ENCODE peak calls at places on chromosome 5, in ten cellular contexts. F is Panc1; K is astrocyte; B is effector memory CD4-positive, alpha-beta T cell; D is iPS DF 6.9; R is SJSA1; L is retinal pigment epithelial cell; U is fibroblast of lung; Y is vagina; I is tibial artery. X is an unnamed sample.

GRCh38 chr5:179836225-179837019 is 15.7 kb downstream of the SQSTM1 start:
- DNase-seq in F (no peak), K (peak; percentile 25), B (peak; percentile 43), D (no peak), R (no peak), L (no peak), U (peak; percentile 41), Y (no peak), I (no peak), X (no peak)

GRCh38 chr5:58986281-58986680 is 403.4 kb downstream of the RAB3C start:
- DNase-seq in F (no peak), K (no peak), B (no peak), D (no peak), R (no peak), L (no peak), U (no peak), Y (no peak), I (no peak), X (no peak)

GRCh38 chr5:167899490-167899889 is 392.0 kb upstream of the WWC1 start:
- DNase-seq in F (no peak), K (peak; percentile 85), B (no peak), D (no peak), R (no peak), L (no peak), U (peak; percentile 87), Y (no peak), I (no peak), X (peak; percentile 66)

GRCh38 chr5:174624754-174625506 is 99.5 kb upstream of the MSX2 start:
- DNase-seq in F (no peak), K (no peak), B (no peak), D (no peak), R (no peak), L (no peak), U (no peak), Y (no peak), I (no peak), X (peak; percentile 18)

GRCh38 chr5:132475531-132475930 is 15.0 kb downstream of the IRF1 start:
- DNase-seq in F (no peak), K (no peak), B (no peak), D (no peak), R (no peak), L (no peak), U (no peak), Y (no peak), I (peak; percentile 20), X (no peak)

GRCh38 chr5:83608122-83608521 is 112.5 kb downstream of the HAPLN1 start:
- DNase-seq in F (no peak), K (peak; percentile 45), B (no peak), D (peak; percentile 48), R (peak; percentile 48), L (peak; percentile 14), U (peak; percentile 63), Y (no peak), I (no peak), X (peak; percentile 66)

GRCh38 chr5:3261081-3261480 is 334.6 kb upstream of the IRX1 start:
- DNase-seq in F (no peak), K (no peak), B (no peak), D (no peak), R (peak; percentile 30), L (no peak), U (no peak), Y (no peak), I (no peak), X (no peak)

GRCh38 chr5:168651654-168652053 is 72.5 kb upstream of the PANK3 start:
- DNase-seq in F (no peak), K (peak; percentile 83), B (no peak), D (no peak), R (peak; percentile 71), L (no peak), U (peak; percentile 85), Y (no peak), I (no peak), X (peak; percentile 94)

GRCh38 chr5:124742983-124743533 is 3.4 kb downstream of the ZNF608 start:
- DNase-seq in F (no peak), K (peak; percentile 94), B (no peak), D (no peak), R (peak; percentile 84), L (peak; percentile 83), U (peak; percentile 96), Y (no peak), I (no peak), X (peak; percentile 84)

GRCh38 chr5:141941779-141942178 is 16.2 kb downstream of the PCDH12 start:
- DNase-seq in F (no peak), K (no peak), B (no peak), D (no peak), R (no peak), L (no peak), U (no peak), Y (no peak), I (no peak), X (no peak)

GRCh38 chr5:7849531-7850240 is 1.2 kb downstream of the CFAP90 start:
- DNase-seq in F (no peak), K (no peak), B (no peak), D (peak; percentile 25), R (no peak), L (no peak), U (no peak), Y (no peak), I (no peak), X (no peak)

DNA sequence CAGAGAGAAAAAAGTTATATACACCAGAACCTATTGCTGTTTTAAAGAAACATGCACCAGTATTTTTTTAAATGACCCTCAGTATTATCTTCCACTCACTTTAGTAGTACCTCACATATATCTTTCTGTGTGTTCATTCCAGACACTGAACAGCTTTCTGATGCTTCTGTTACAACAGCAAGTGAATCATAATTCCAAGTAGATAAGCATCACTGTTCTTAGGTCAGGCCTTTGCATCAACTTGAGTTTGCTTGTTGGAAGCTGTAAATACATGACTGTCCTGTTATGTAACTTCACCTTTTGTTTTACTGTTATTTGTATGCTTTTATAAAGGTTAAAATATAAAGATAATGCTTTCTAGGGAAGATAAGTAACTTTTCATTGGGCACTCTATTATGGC is 184.4 kb downstream of the ISL1 start:
- DNase-seq in F (no peak), K (no peak), B (no peak), D (no peak), R (no peak), L (no peak), U (no peak), Y (no peak), I (no peak), X (no peak)
- H3K4me3 ChIP-seq in F (no peak overlapping the region), K (no peak overlapping the region), B (no peak overlapping the region), D (no peak overlapping the region), R (no peak overlapping the region), L (no peak overlapping the region), U (no peak overlapping the region), Y (no peak overlapping the region), I (no peak overlapping the region), X (no peak overlapping the region)

GRCh38 chr5:139652788-139653241 is 4.7 kb downstream of the CXXC5 start:
- DNase-seq in F (no peak), K (no peak), B (no peak), D (no peak), R (no peak), L (no peak), U (peak; percentile 53), Y (no peak), I (no peak), X (no peak)

GRCh38 chr5:139653616-139654015 is 5.5 kb downstream of the CXXC5 start:
- DNase-seq in F (no peak), K (no peak), B (no peak), D (no peak), R (no peak), L (no peak), U (no peak), Y (no peak), I (no peak), X (no peak)

GRCh38 chr5:139650689-139651501 is 2.7 kb downstream of the CXXC5 start:
- DNase-seq in F (no peak), K (no peak), B (no peak), D (no peak), R (no peak), L (no peak), U (no peak), Y (no peak), I (peak; percentile 82), X (no peak)

GRCh38 chr5:139651502-139651862 is 3.3 kb downstream of the CXXC5 start:
- DNase-seq in F (peak; percentile 64), K (no peak), B (no peak), D (no peak), R (no peak), L (no peak), U (no peak), Y (no peak), I (no peak), X (no peak)

GRCh38 chr5:139651863-139652787 is 4.0 kb downstream of the CXXC5 start:
- DNase-seq in F (peak; percentile 72), K (peak; percentile 94), B (peak; percentile 70), D (no peak), R (peak; percentile 87), L (peak; percentile 70), U (peak; percentile 94), Y (no peak), I (peak; percentile 90), X (peak; percentile 69)
- H3K4me3 ChIP-seq in F (peak overlapping the region; percentile 81), K (peak overlapping the region; percentile 41), B (no peak overlapping the region), D (no peak overlapping the region), R (peak overlapping the region; percentile 2), L (peak overlapping the region; percentile 88), U (no peak overlapping the region), Y (peak overlapping the region; percentile 65), I (peak overlapping the region; percentile 71), X (no peak overlapping the region)

DNA sequence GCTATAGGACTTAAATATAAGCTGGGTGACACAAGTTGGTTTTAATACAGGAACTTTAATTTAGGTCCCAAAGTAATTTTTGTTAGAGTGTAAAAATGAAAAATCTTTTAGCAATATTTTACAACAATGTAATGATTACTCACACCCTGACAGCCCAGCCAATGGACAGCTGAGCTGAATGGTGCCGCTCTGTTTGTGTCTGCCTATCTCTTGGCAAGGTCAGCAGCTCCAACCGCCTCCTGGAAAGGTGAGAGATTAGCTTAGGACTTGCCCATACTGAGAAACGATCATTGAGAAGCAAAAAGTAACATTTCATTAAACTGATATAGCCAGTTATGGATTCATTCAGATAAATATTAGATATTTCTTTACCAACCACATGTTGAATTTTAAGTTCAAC is 463.6 kb upstream of the CD180 start:
- DNase-seq in F (no peak), K (no peak), B (no peak), D (no peak), R (no peak), L (no peak), U (no peak), Y (no peak), I (no peak), X (no peak)
- H3K4me3 ChIP-seq in F (no peak overlapping the region), K (no peak overlapping the region), B (no peak overlapping the region), D (no peak overlapping the region), R (no peak overlapping the region), L (no peak overlapping the region), U (no peak overlapping the region), Y (no peak overlapping the region), I (no peak overlapping the region), X (no peak overlapping the region)

DNA sequence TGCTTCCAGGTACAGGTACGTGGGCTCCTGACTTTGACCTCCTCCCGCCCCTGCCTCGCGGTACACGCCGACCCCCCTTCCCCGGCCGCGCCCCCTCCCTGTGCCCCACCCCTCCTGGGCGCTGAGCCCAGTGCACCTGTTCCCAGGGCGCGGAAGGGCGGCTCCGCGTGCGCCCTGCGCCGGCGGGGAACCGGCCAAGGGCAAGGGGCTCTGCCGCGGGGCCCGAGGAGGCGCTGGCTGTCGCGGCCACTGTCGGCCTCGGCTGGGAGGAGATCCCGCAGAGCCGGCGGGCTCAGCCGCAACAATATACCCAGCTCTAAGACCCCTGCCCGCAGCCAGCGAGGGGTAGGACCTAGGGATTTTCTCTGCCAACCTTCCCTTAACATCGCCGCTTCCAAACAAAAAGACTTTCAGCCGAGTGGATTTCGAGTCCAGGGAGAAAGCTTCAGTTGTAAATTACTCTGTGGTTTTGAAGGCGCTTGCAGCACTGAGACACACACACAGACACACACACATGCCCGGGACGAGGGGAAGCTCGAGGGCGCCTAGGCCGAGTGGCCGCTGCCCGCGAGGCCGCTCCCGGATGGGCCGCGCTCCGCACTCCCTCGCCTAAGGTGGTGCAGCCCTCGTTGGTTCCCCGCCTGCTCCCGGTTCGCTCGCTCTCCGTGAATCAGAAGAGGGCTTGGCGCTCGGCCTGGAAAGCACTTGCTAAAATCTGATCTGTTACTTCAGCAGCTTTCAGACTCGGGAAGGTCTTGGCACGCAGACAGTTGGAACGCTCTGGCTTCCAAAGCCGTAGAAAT is 1.2 kb downstream of the FGF18 start:
- DNase-seq in F (no peak), K (peak; percentile 89), B (no peak), D (no peak), R (peak; percentile 46), L (peak; percentile 85), U (peak; percentile 92), Y (peak; percentile 72), I (peak; percentile 87), X (peak; percentile 85)
- H3K4me3 ChIP-seq in F (no peak overlapping the region), K (peak overlapping the region; percentile 28), B (peak overlapping the region; percentile 38), D (peak overlapping the region; percentile 25), R (no peak overlapping the region), L (peak overlapping the region; percentile 65), U (peak overlapping the region; percentile 37), Y (peak overlapping the region; percentile 33), I (peak overlapping the region; percentile 41), X (no peak overlapping the region)